ENCODE peak calls at places on chromosomes 2 and 18, in nine cellular contexts. S is GM23248, Q is hepatocyte, M is A549, O is PC-9, Y is H1, R is Karpas-422, D is fibroblast of lung, A is H9. X is an unnamed sample.

GRCh38 chr2:109247812-109248211 is 118.8 kb downstream of the SH3RF3 start:
- DNase-seq in S (no peak), Q (no peak), M (no peak), O (no peak), Y (no peak), R (no peak), D (peak), A (no peak), X (peak)

GRCh38 chr2:169781249-169782013 is 17.2 kb upstream of the SSB start:
- DNase-seq in S (no peak), Q (no peak), M (no peak), O (no peak), Y (no peak), R (no peak), D (no peak), A (no peak), X (no peak)

GRCh38 chr2:178522950-178523595 is 42.8 kb downstream of the PLEKHA3 start:
- DNase-seq in S (peak), Q (peak), M (peak), O (peak), Y (peak), R (peak), D (peak), A (peak), X (peak)

GRCh38 chr2:109500910-109501309 is 112.9 kb downstream of the SEPTIN10 start:
- DNase-seq in S (no peak), Q (no peak), M (no peak), O (no peak), Y (no peak), R (no peak), D (no peak), A (no peak), X (no peak)

GRCh38 chr2:179883407-179883806 is 22.0 kb upstream of the ZNF385B start:
- DNase-seq in S (no peak), Q (no peak), M (no peak), O (no peak), Y (no peak), R (no peak), D (no peak), A (no peak), X (no peak)

GRCh38 chr18:77130229-77131099 is 2.1 kb downstream of the MBP start:
- DNase-seq in S (no peak), Q (no peak), M (no peak), O (no peak), Y (no peak), R (peak), D (no peak), A (no peak), X (no peak)

GRCh38 chr2:160213511-160213910 is 13.4 kb upstream of the ITGB6 start:
- DNase-seq in S (no peak), Q (no peak), M (no peak), O (no peak), Y (no peak), R (no peak), D (no peak), A (no peak), X (no peak)

GRCh38 chr2:38975009-38975408 is 85.3 kb downstream of the ARHGEF33 start:
- DNase-seq in S (no peak), Q (no peak), M (no peak), O (no peak), Y (no peak), R (no peak), D (peak), A (no peak), X (no peak)

GRCh38 chr2:71930073-71930681 is 217.5 kb downstream of the CYP26B1 start:
- DNase-seq in S (peak), Q (peak), M (peak), O (no peak), Y (no peak), R (no peak), D (no peak), A (peak), X (no peak)

GRCh38 chr2:211875488-211875887 is 663.1 kb downstream of the ERBB4 start:
- DNase-seq in S (no peak), Q (no peak), M (no peak), O (no peak), Y (no peak), R (no peak), D (no peak), A (no peak), X (no peak)

GRCh38 chr2:206797376-206797775 is 32.0 kb downstream of the FASTKD2 start:
- DNase-seq in S (no peak), Q (no peak), M (no peak), O (no peak), Y (no peak), R (no peak), D (no peak), A (no peak), X (no peak)

GRCh38 chr18:49875155-49875554 is 61.8 kb upstream of the ACAA2 start:
- DNase-seq in S (no peak), Q (no peak), M (no peak), O (no peak), Y (no peak), R (no peak), D (no peak), A (no peak), X (no peak)

GRCh38 chr18:79575891-79576685 is 103.5 kb upstream of the CTDP1 start:
- DNase-seq in S (peak), Q (peak), M (no peak), O (no peak), Y (no peak), R (no peak), D (peak), A (peak), X (no peak)

GRCh38 chr18:38313851-38314250 is 748.3 kb upstream of the CELF4 start:
- DNase-seq in S (no peak), Q (no peak), M (no peak), O (no peak), Y (no peak), R (no peak), D (no peak), A (no peak), X (no peak)

GRCh38 chr2:158828378-158829136 is 33.4 kb downstream of the DAPL1 start:
- DNase-seq in S (no peak), Q (no peak), M (no peak), O (peak), Y (no peak), R (no peak), D (peak), A (no peak), X (peak)

GRCh38 chr18:69982417-69982816 is 34.7 kb upstream of the CD226 start:
- DNase-seq in S (no peak), Q (no peak), M (no peak), O (no peak), Y (no peak), R (no peak), D (no peak), A (no peak), X (no peak)

GRCh38 chr2:161905389-161906046 is 168.5 kb downstream of the DPP4 start:
- DNase-seq in S (no peak), Q (peak), M (peak), O (no peak), Y (no peak), R (peak), D (no peak), A (no peak), X (peak)

GRCh38 chr2:149050188-149050587 is 11.7 kb downstream of the LYPD6B start:
- DNase-seq in S (peak), Q (no peak), M (no peak), O (no peak), Y (no peak), R (no peak), D (peak), A (no peak), X (no peak)

GRCh38 chr2:38174646-38175096 is 98.7 kb upstream of the CYP1B1 start:
- DNase-seq in S (peak), Q (peak), M (no peak), O (peak), Y (no peak), R (no peak), D (peak), A (no peak), X (no peak)

GRCh38 chr2:18795881-18796280 is 206.5 kb upstream of the NT5C1B start:
- DNase-seq in S (peak), Q (no peak), M (no peak), O (no peak), Y (no peak), R (no peak), D (peak), A (no peak), X (no peak)

GRCh38 chr2:168698959-168699358 is 103.5 kb upstream of the NOSTRIN start:
- DNase-seq in S (no peak), Q (no peak), M (no peak), O (no peak), Y (no peak), R (no peak), D (no peak), A (no peak), X (no peak)

GRCh38 chr2:171330155-171330956 is 103.4 kb downstream of the METTL8 start:
- DNase-seq in S (no peak), Q (no peak), M (no peak), O (peak), Y (no peak), R (no peak), D (no peak), A (no peak), X (no peak)

GRCh38 chr2:28499298-28499697 is 3.4 kb downstream of the PLB1 start:
- DNase-seq in S (no peak), Q (no peak), M (no peak), O (no peak), Y (no peak), R (no peak), D (no peak), A (no peak), X (peak)

GRCh38 chr18:76162886-76163285 is 332.2 kb downstream of the ZNF516 start:
- DNase-seq in S (no peak), Q (no peak), M (no peak), O (no peak), Y (no peak), R (no peak), D (no peak), A (no peak), X (no peak)

GRCh38 chr2:83972123-83972522 is 487.0 kb downstream of the SUCLG1 start:
- DNase-seq in S (no peak), Q (no peak), M (no peak), O (no peak), Y (no peak), R (no peak), D (no peak), A (no peak), X (no peak)

GRCh38 chr2:165357758-165358157 is 111.7 kb upstream of the CSRNP3 start:
- DNase-seq in S (peak), Q (peak), M (peak), O (peak), Y (no peak), R (no peak), D (peak), A (no peak), X (peak)

GRCh38 chr2:172462393-172463381 is 35.3 kb downstream of the ITGA6 start:
- DNase-seq in S (no peak), Q (no peak), M (no peak), O (peak), Y (no peak), R (peak), D (no peak), A (no peak), X (no peak)

GRCh38 chr2:234496442-234496834 is 443 bp downstream of the ARL4C start:
- DNase-seq in S (no peak), Q (peak), M (no peak), O (peak), Y (no peak), R (no peak), D (no peak), A (no peak), X (no peak)

GRCh38 chr2:190351955-190352354 is 8.6 kb downstream of the INPP1 start:
- DNase-seq in S (no peak), Q (no peak), M (no peak), O (no peak), Y (no peak), R (no peak), D (no peak), A (no peak), X (no peak)

GRCh38 chr18:78566720-78567119 is 412.9 kb upstream of the SALL3 start:
- DNase-seq in S (no peak), Q (no peak), M (no peak), O (no peak), Y (no peak), R (no peak), D (no peak), A (no peak), X (no peak)

GRCh38 chr2:152427902-152428301 is 92.9 kb downstream of the FMNL2 start:
- DNase-seq in S (no peak), Q (no peak), M (no peak), O (no peak), Y (no peak), R (peak), D (no peak), A (no peak), X (no peak)

GRCh38 chr2:110832740-110833139 is 100.4 kb downstream of the ACOXL start:
- DNase-seq in S (no peak), Q (no peak), M (no peak), O (no peak), Y (no peak), R (peak), D (no peak), A (no peak), X (no peak)

DNA sequence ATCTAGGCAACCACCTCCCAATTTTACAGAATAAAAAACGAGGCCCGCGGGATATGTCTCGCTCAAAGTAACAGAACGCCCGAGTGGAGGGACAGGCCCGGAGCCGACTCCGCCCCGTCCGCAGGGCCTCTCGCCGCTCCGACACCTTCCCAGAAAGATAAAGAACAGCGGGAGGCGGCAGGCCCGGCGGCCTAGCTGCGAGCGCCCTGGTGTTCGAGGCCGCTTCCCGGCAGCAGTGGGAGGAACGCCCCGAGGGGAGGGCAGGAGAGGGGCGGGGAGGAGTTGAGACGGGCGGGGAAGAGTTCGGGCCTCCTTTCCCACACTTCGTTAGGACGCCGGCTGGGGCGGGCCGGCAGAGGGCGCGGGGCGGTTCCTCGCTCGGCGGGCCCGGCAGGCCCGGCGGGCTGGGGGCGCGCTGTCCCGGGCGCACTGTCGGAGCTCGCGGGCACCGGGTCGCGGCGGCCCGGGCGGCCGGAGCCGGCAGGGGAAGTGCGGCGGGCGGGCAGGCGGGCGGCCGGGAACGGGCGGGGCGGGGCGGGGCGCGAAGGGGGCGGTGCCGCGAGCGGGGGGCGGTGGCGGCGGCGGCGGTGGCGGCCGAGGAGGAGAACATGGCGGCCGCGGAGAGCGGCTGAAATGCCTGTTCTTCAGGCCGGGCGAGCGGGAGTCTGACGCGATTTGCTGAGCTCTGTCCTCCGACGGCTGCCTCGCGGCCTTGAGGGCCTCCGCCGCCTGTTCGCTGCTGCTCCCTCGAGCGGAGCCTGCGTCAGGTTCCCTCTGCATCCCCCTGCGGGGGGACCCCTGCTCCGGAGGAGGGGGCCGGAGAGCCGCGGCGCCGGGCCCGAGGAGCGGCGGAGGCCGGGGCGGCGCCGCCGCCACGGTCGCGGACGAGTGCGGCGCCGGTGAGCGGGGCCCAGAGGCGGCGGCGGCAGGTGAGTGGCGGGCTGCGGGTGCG is at the start of gene NCOA1:
- DNase-seq in S (peak), Q (peak), M (peak), O (peak), Y (peak), R (peak), D (peak), A (peak), X (peak)
- H3K4me2 ChIP-seq in S (peak), Q (peak), M (peak), O (peak), Y (peak), R (peak), D (peak), A (peak), X (peak)

DNA sequence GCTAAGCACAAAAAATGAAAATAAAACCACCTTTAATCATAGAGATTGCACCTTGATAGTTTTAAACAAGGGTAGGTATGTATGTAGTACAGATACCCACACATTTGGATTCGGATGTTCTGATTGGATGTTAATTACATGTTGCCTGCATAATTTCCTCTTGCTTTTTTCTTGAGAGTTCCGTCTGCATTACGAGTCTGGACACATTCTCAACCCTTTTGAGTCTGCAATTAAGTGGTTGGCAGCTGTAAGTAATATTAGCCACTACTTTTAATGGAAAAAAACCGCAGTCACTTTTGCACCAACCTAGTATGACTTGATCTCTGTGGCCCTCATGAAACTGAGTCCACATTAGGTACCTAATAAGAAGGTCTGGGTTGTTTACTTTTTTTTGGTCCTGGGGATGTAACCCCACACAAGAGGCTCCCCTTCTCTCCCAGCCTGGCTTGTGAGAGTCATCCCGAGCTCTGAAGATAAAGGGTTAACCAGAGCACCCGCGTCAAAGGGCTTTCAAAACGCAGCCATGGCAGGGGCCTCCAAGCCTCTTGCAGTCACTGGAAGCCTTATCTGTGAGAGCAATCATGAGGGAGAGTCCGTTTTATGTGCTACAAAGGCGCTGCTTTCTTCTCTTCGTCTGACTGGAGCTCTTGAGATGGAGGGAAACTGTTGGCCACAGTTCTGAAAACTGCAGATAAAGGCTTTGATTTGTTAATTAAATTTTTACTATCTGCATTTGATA is 217.4 kb downstream of the VAPA start:
- DNase-seq in S (no peak), Q (peak), M (no peak), O (no peak), Y (no peak), R (no peak), D (no peak), A (no peak), X (no peak)
- H3K4me2 ChIP-seq in S (no peak), Q (peak), M (peak), O (no peak), Y (peak), R (no peak), D (no peak), A (peak), X (no peak)

DNA sequence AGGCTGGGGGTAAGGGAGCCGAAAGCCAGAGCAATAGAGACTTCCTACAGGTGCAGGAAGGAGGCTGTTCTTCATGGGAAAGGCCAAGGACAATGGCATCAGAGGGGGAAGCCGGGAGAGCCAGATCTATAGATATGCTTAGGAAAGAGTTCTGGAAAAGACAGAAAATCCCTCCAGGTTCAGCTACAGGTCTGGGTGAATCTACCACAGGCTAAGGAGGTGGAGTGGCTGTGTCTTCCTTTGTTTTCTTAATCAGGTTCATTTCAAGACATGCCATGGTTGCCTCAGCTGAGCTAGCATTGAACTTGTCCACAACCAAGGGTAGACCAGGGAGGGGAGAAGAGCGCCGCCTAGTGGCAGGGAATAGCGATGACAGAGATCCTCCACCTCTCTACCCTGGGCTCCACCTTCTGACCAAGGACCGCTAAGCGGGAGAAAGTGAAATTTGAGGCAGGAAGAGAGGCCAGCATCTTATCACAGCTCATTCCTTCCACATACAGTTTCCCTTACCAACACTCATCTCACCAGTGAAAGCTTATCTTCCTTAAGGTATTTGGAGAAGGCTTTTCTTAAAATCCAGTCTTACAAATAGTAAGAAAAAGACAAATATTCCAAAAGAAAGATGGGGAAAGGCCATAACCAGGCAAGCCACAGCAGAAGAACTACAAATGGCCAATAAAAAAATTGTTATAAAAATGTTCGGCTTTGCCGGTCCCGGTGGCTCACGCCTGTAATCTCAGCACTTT is 74.2 kb downstream of the VIT start:
- DNase-seq in S (peak), Q (peak), M (peak), O (no peak), Y (peak), R (peak), D (peak), A (peak), X (peak)
- H3K4me2 ChIP-seq in S (no peak), Q (no peak), M (no peak), O (no peak), Y (no peak), R (no peak), D (no peak), A (no peak), X (no peak)

GRCh38 chr2:45005261-45006002 is 3.8 kb downstream of the SIX2 start:
- DNase-seq in S (no peak), Q (no peak), M (no peak), O (no peak), Y (no peak), R (no peak), D (no peak), A (no peak), X (no peak)

GRCh38 chr2:45006041-45006941 is 3.0 kb downstream of the SIX2 start:
- DNase-seq in S (no peak), Q (no peak), M (no peak), O (no peak), Y (no peak), R (no peak), D (no peak), A (no peak), X (no peak)

GRCh38 chr2:45002661-45003210 is 6.5 kb downstream of the SIX2 start:
- DNase-seq in S (no peak), Q (no peak), M (no peak), O (no peak), Y (no peak), R (no peak), D (no peak), A (peak), X (no peak)

GRCh38 chr2:45003586-45004568 is 5.4 kb downstream of the SIX2 start:
- DNase-seq in S (no peak), Q (no peak), M (no peak), O (no peak), Y (no peak), R (no peak), D (no peak), A (peak), X (no peak)

GRCh38 chr2:45004569-45005181 is 4.6 kb downstream of the SIX2 start:
- DNase-seq in S (peak), Q (no peak), M (no peak), O (no peak), Y (no peak), R (no peak), D (no peak), A (peak), X (no peak)
- H3K4me2 ChIP-seq in S (no peak), Q (peak), M (no peak), O (no peak), Y (peak), R (no peak), D (peak), A (peak), X (peak)

DNA sequence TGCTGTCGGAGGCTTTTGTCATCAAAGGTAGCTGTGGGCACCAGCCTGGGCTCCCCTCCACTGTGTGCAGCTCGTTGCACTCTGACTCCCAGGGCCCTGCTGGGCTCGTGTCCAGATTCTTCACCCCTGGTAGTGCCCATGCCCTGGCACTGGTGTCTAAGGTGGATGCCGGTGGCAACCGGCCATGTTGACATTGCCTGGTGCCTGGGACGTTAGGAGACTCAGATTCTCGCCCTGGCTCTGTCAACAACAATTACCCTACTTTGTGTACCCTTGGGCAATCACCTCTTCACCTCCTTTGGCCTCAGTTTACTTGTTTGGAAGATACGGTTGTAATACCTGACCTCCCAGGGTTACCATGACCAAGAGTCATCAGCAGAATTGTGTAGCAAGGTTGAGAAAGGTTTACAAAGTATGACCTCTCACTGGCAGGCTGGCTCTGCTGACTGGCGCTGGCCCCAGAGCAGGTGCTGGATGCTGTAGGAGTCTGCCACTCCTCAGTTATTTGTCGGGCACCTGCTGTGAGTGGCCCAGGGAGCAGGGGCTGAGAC is 41.5 kb upstream of the MCFD2 start:
- DNase-seq in S (no peak), Q (no peak), M (no peak), O (no peak), Y (no peak), R (no peak), D (no peak), A (no peak), X (no peak)
- H3K4me2 ChIP-seq in S (no peak), Q (no peak), M (no peak), O (no peak), Y (no peak), R (no peak), D (no peak), A (no peak), X (no peak)